ENCODE peak calls at places on chromosomes 1 and 21, in six cellular contexts. U is cardiac muscle cell; P is CD8-positive, alpha-beta memory T cell; K is psoas muscle; G is hepatocyte; F is esophagus squamous epithelium. I is an unnamed sample.

GRCh38 chr1:67983867-67984266 is 66.6 kb downstream of the DIRAS3 start:
- DNase-seq in P (no peak), G (no peak), U (no peak), K (no peak), F (no peak), I (peak)

GRCh38 chr1:222570837-222571236 is 18.9 kb downstream of the TAF1A start:
- DNase-seq in G (no peak), P (no peak), K (no peak), U (no peak), F (no peak), I (no peak)

GRCh38 chr1:203538726-203539125 is 44.8 kb downstream of the OPTC start:
- DNase-seq in U (no peak), K (no peak), G (no peak), F (no peak), P (no peak), I (peak)

GRCh38 chr21:25080706-25081495 is 526.4 kb downstream of the MRPL39 start:
- DNase-seq in G (no peak), P (no peak), F (no peak), U (no peak), K (no peak), I (no peak)

GRCh38 chr1:14910947-14911721 is 242.4 kb upstream of the TMEM51 start:
- DNase-seq in K (no peak), U (no peak), G (no peak), P (no peak), F (no peak), I (no peak)

GRCh38 chr1:24437631-24438396 is 22.2 kb downstream of the NIPAL3 start:
- DNase-seq in U (peak), F (no peak), P (no peak), K (no peak), G (no peak), I (no peak)

GRCh38 chr1:30522031-30523004 is 201.1 kb downstream of the MATN1 start:
- DNase-seq in P (no peak), F (no peak), U (peak), G (peak), K (peak), I (peak)

GRCh38 chr1:183995322-183996035 is 42.0 kb downstream of the COLGALT2 start:
- DNase-seq in U (peak), P (no peak), K (peak), G (no peak), F (no peak), I (no peak)

GRCh38 chr1:165408518-165408917 is 36.4 kb downstream of the RXRG start:
- DNase-seq in U (peak), P (no peak), F (no peak), K (no peak), G (peak), I (no peak)

GRCh38 chr1:34140011-34140676 is 24.9 kb downstream of the CSMD2 start:
- DNase-seq in F (no peak), G (no peak), U (no peak), P (no peak), K (no peak), I (no peak)

GRCh38 chr21:31634993-31635392 is 24.5 kb upstream of the SOD1 start:
- DNase-seq in P (no peak), F (no peak), K (no peak), U (no peak), G (no peak), I (no peak)

GRCh38 chr1:156337052-156337887 is 822 bp downstream of the CCT3 start:
- DNase-seq in F (no peak), G (no peak), U (no peak), K (no peak), P (no peak), I (no peak)

GRCh38 chr1:205538211-205538840 is 33.9 kb downstream of the CDK18 start:
- DNase-seq in U (peak), F (no peak), G (no peak), P (no peak), K (no peak), I (no peak)

GRCh38 chr1:245542365-245542764 is 387.6 kb downstream of the KIF26B start:
- DNase-seq in K (no peak), G (no peak), F (no peak), U (no peak), P (no peak), I (no peak)

GRCh38 chr1:231106347-231106746 is 55.5 kb upstream of the TRIM67 start:
- DNase-seq in P (no peak), K (no peak), U (peak), G (peak), F (no peak), I (no peak)

GRCh38 chr1:187336769-187337168 is 508.0 kb downstream of the PLA2G4A start:
- DNase-seq in G (no peak), K (no peak), P (no peak), F (no peak), U (no peak), I (no peak)

GRCh38 chr1:21663251-21663950 is 5.8 kb downstream of the RAP1GAP start:
- DNase-seq in K (no peak), G (no peak), P (no peak), U (no peak), F (no peak), I (peak)

GRCh38 chr1:192762265-192762664 is 46.6 kb upstream of the RGS2 start:
- DNase-seq in K (no peak), F (no peak), U (no peak), G (no peak), P (no peak), I (no peak)

GRCh38 chr1:28800324-28800723 is 11.6 kb upstream of the OPRD1 start:
- DNase-seq in K (no peak), P (no peak), G (no peak), U (no peak), F (no peak), I (no peak)

GRCh38 chr1:109874445-109874844 is 36.2 kb upstream of the CSF1 start:
- DNase-seq in U (no peak), F (no peak), G (no peak), P (no peak), K (no peak), I (no peak)

GRCh38 chr1:4366091-4366490 is 288.3 kb upstream of the AJAP1 start:
- DNase-seq in P (no peak), U (no peak), K (no peak), G (no peak), F (no peak), I (no peak)

GRCh38 chr21:44450402-44450801 is 4.9 kb upstream of the LRRC3 start:
- DNase-seq in U (no peak), F (no peak), G (no peak), K (no peak), P (no peak), I (no peak)

GRCh38 chr1:8687053-8687452 is 130.4 kb downstream of the RERE start:
- DNase-seq in P (no peak), F (no peak), U (peak), G (no peak), K (no peak), I (no peak)

GRCh38 chr1:236868625-236869467 is 73.8 kb downstream of the MTR start:
- DNase-seq in P (peak), G (peak), U (peak), F (no peak), K (no peak), I (no peak)

GRCh38 chr21:34733866-34734265 is 65.1 kb downstream of the CLIC6 start:
- DNase-seq in P (no peak), F (no peak), G (no peak), U (no peak), K (no peak), I (no peak)

GRCh38 chr1:1420654-1421134 is 382 bp downstream of the ANKRD65 start:
- DNase-seq in K (no peak), F (no peak), G (no peak), P (no peak), U (no peak), I (no peak)

GRCh38 chr21:38852278-38852677 is 46.5 kb downstream of the ETS2 start:
- DNase-seq in P (no peak), K (no peak), G (no peak), U (no peak), F (no peak), I (no peak)

GRCh38 chr1:33908344-33908956 is 44.6 kb downstream of the HMGB4 start:
- DNase-seq in G (no peak), P (no peak), K (no peak), U (no peak), F (no peak), I (no peak)

GRCh38 chr1:112714313-112715263 is 544 bp downstream of the PPM1J start:
- DNase-seq in P (no peak), G (peak), U (peak), F (no peak), K (peak), I (peak)

GRCh38 chr1:206572835-206573771 is 39.2 kb downstream of the EIF2D start:
- DNase-seq in U (no peak), F (no peak), P (no peak), K (no peak), G (no peak), I (no peak)

GRCh38 chr1:11550664-11551283 is 71.8 kb downstream of the DISP3 start:
- DNase-seq in G (peak), U (peak), K (peak), F (no peak), P (peak), I (no peak)

GRCh38 chr1:242873661-242874060 is 349.2 kb upstream of the PLD5 start:
- DNase-seq in K (no peak), G (no peak), P (no peak), U (no peak), F (no peak), I (no peak)
- H3K27ac ChIP-seq in K (no peak), G (no peak), P (no peak), U (peak), F (no peak), I (no peak)

GRCh38 chr1:113993766-113994165 is 14.5 kb downstream of the OLFML3 start:
- DNase-seq in F (no peak), P (no peak), K (no peak), U (no peak), G (no peak), I (no peak)
- H3K27ac ChIP-seq in F (no peak), P (no peak), K (no peak), U (no peak), G (no peak), I (no peak)

DNA sequence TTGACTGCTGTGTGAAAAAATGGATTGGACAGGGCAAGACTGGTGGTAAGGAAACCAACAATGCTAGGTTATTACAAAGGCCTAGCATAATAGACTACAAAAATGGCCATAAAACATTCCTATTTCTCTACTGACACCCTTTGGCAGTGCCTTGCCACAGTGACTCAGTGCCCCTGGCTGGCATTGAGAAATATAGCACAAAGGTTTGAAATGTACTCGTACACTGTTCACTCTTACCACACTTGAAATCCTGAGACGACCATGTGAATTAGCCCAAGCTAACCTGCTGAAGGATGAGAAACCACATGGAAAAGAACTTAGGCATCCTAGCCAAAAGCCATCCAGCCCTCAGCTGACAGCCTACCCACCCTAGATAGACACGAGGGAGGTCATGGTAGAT is 149.8 kb upstream of the PALMD start:
- DNase-seq in U (peak), P (no peak), K (no peak), G (no peak), F (no peak), I (no peak)
- H3K27ac ChIP-seq in U (no peak), P (no peak), K (no peak), G (no peak), F (no peak), I (no peak)

DNA sequence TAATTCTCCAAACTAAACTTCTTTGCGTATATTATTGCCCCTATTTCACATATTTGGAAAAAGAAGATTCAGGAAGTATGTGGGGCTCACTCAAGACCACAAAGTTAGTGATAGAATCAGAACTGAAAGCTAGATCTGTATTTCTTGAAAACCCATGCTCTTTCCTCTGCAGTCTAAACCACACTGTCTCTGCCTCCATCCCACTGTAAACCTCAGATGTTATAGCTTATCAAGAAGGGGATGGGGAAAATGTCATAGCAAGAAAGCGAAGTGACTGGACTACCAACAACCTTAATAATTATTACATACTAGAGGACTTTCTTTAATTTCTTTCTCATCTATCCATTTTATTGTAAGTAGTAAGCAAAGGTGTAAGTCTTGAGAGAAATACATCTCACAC is 257.7 kb upstream of the SGIP1 start:
- DNase-seq in G (no peak), P (peak), F (no peak), U (no peak), K (no peak), I (no peak)
- H3K27ac ChIP-seq in G (no peak), P (no peak), F (peak), U (no peak), K (no peak), I (no peak)

DNA sequence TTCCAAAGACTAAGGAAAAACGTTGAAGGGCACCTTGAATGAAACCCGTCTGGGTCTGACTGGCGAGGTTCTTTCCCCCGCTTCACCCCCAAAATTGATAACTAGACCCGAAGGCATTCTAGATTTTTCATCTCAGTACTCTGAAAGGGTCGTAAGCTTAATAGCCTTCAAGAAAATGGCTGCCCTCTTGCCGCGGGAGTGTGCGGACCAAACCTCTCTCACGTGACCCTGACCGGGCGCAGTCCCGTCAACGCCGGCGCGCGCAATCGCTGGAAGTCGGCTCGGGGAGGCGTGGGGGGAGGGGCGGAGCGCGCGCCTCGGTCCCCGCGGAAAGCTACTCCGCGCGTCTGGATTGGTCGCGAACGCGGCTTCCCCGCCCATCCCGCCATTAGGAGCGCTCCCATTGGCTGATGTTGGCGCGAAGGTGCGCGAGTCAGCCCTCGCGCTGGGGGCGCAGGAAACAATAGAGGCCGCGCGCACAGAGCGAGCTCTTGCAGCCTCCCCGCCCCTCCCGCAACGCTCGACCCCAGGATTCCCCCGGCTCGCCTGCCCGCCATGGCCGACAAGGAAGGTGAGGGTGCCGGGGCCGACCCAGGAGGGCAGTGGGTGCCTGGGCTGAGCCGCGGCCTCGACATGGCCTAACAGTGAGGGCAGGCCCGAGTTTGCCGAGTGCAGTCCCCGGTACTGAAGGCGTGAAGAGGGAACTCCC is at the start of gene RBBP4:
- DNase-seq in G (peak), P (peak), K (peak), F (peak), U (peak), I (peak)
- H3K27ac ChIP-seq in G (peak), P (peak), K (peak), F (peak), U (peak), I (peak)

DNA sequence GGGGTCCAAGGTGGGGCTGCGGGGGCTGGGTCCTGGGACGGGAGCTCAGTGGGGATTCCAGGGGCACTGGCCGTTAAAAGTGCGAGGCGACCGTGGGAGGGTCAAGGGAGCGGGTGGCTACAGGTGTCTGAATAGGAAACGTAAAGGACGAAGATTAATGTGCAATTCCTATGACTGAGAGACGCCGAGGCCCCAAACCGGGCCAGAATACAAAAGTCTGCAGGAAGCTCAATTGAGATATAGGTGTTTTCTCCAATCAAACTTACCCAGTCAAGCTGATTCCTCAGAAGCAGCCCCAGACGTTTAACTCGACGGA is at the start of gene PAFAH2:
- DNase-seq in U (no peak), P (no peak), G (peak), F (no peak), K (peak), I (no peak)
- H3K27ac ChIP-seq in U (peak), P (peak), G (peak), F (peak), K (peak), I (peak)

DNA sequence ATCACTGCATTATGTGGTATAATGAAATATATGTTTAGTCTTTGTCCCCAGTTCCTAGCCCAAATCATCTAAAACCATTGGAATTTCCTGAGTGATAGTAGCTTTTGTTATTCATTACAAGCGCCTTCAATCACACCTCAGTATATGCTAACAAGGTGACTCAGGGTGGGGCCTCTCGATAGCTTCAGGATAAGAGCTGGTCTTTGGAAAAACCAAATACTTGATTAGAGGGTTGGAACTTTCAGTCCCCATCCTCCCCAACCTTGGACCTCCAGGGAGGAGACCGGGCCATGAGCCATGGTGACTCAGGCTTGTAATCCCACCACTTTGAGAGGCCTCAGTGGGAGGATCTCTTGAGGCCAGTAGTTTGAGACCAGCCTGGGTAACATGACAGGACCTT is 5.1 kb upstream of the BRDT start:
- DNase-seq in K (no peak), U (peak), F (no peak), G (no peak), P (no peak), I (no peak)
- H3K27ac ChIP-seq in K (no peak), U (no peak), F (no peak), G (no peak), P (no peak), I (no peak)

GRCh38 chr1:212152869-212153268 is 117.3 kb downstream of the DTL start:
- DNase-seq in P (no peak), G (no peak), U (no peak), F (no peak), K (no peak), I (no peak)

GRCh38 chr1:212152308-212152693 is 116.8 kb downstream of the DTL start:
- DNase-seq in F (no peak), U (peak), G (no peak), K (no peak), P (no peak), I (no peak)

GRCh38 chr1:212157252-212157651 is 121.7 kb downstream of the DTL start:
- DNase-seq in F (no peak), K (no peak), U (no peak), G (no peak), P (no peak), I (no peak)

GRCh38 chr1:212153635-212154034 is 118.1 kb downstream of the DTL start:
- DNase-seq in P (no peak), F (no peak), G (no peak), U (no peak), K (no peak), I (no peak)

GRCh38 chr1:212155219-212155618 is 119.7 kb downstream of the DTL start:
- DNase-seq in U (no peak), F (no peak), P (no peak), K (no peak), G (no peak), I (no peak)
- H3K27ac ChIP-seq in U (no peak), F (no peak), P (no peak), K (no peak), G (no peak), I (no peak)

DNA sequence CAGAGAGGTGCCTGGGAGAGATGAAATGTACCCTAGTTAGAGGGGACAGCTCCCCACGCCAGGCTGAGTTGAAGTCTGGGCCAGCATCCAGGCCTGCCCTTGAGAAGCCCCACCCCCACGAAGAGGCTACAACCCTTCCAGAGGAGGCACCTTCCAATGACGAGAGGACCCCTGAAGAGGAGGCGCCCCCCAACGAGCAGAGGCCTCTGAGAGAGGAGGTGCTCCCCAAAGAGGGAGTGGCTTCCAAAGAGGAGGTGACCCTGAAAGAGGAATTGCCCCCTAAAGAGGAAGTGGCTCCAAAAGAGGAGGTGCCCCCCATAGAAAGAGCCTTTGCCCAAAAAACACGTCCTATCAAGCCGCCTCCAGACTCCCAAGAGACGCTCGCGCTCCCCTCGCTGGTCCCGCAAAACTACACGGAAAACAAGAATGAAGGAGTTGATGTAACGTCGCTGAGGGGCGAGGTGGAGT is 3.1 kb downstream of the EVA1B start:
- DNase-seq in G (no peak), P (no peak), K (no peak), F (no peak), U (peak), I (no peak)
- H3K27ac ChIP-seq in G (peak), P (no peak), K (peak), F (peak), U (peak), I (peak)